ENCODE peak calls at places on chromosomes 3 and 15, in seven cellular contexts. P, X, K, W, L, T and Q are unnamed samples.

GRCh38 chr15:59060348-59060747 is 44.6 kb upstream of the CCNB2 start:
- DNase-seq in P (no peak), X (no peak), K (no peak), W (no peak), L (no peak), T (no peak), Q (no peak)

GRCh38 chr3:33417051-33417673 is 23.0 kb downstream of the UBP1 start:
- DNase-seq in P (no peak), X (no peak), K (no peak), W (no peak), L (no peak), T (no peak), Q (no peak)

GRCh38 chr3:197504239-197505191 is 51.3 kb downstream of the BDH1 start:
- DNase-seq in P (peak; percentile 86), X (no peak), K (no peak), W (no peak), L (no peak), T (no peak), Q (no peak)

GRCh38 chr3:193140381-193140780 is 100.6 kb upstream of the PLAAT1 start:
- DNase-seq in P (no peak), X (no peak), K (no peak), W (no peak), L (no peak), T (no peak), Q (no peak)

GRCh38 chr15:29826908-29827307 is 4.6 kb upstream of the TJP1 start:
- DNase-seq in P (no peak), X (no peak), K (no peak), W (no peak), L (no peak), T (no peak), Q (no peak)

GRCh38 chr3:60289356-60289935 is 961.8 kb downstream of the FHIT start:
- DNase-seq in P (no peak), X (no peak), K (no peak), W (no peak), L (peak; percentile 94), T (no peak), Q (no peak)

GRCh38 chr3:8020459-8020858 is 481.2 kb upstream of the LMCD1 start:
- DNase-seq in P (peak; percentile 3), X (no peak), K (no peak), W (no peak), L (no peak), T (no peak), Q (no peak)

GRCh38 chr15:33608714-33609113 is 297.9 kb downstream of the RYR3 start:
- DNase-seq in P (peak; percentile 15), X (no peak), K (no peak), W (peak; percentile 5), L (peak; percentile 9), T (peak; percentile 22), Q (no peak)

GRCh38 chr3:122974764-122975162 is 52.8 kb downstream of the SEMA5B start:
- DNase-seq in P (no peak), X (no peak), K (no peak), W (peak; percentile 26), L (peak; percentile 37), T (no peak), Q (no peak)

GRCh38 chr15:98658831-98659699 is 10.7 kb downstream of the IGF1R start:
- DNase-seq in P (peak; percentile 75), X (no peak), K (peak; percentile 72), W (peak; percentile 78), L (peak; percentile 61), T (peak; percentile 63), Q (no peak)

GRCh38 chr3:26847675-26848074 is 225.1 kb downstream of the LRRC3B start:
- DNase-seq in P (no peak), X (no peak), K (no peak), W (no peak), L (no peak), T (no peak), Q (no peak)

GRCh38 chr3:174342941-174343431 is 516.1 kb upstream of the NAALADL2 start:
- DNase-seq in P (no peak), X (no peak), K (no peak), W (peak; percentile 53), L (no peak), T (no peak), Q (no peak)

GRCh38 chr3:130901463-130902204 is 7.8 kb downstream of the ATP2C1 start:
- DNase-seq in P (no peak), X (no peak), K (no peak), W (no peak), L (no peak), T (peak; percentile 5), Q (no peak)

GRCh38 chr3:81485444-81485865 is 276.0 kb downstream of the GBE1 start:
- DNase-seq in P (no peak), X (peak; percentile 30), K (peak; percentile 40), W (peak; percentile 82), L (no peak), T (no peak), Q (no peak)

GRCh38 chr15:82040395-82040794 is 5.4 kb downstream of the MEX3B start:
- DNase-seq in P (no peak), X (no peak), K (no peak), W (no peak), L (no peak), T (no peak), Q (no peak)

GRCh38 chr3:126530171-126531050 is 6.5 kb downstream of the CHST13 start:
- DNase-seq in P (no peak), X (no peak), K (peak; percentile 25), W (no peak), L (no peak), T (no peak), Q (no peak)

GRCh38 chr3:57227930-57228733 is 603 bp downstream of the APPL1 start:
- DNase-seq in P (peak; percentile 59), X (peak; percentile 46), K (peak; percentile 57), W (peak; percentile 82), L (peak; percentile 61), T (peak; percentile 26), Q (no peak)

GRCh38 chr3:168828536-168828935 is 732.8 kb upstream of the GOLIM4 start:
- DNase-seq in P (no peak), X (no peak), K (peak; percentile 45), W (no peak), L (no peak), T (no peak), Q (no peak)

GRCh38 chr15:39887832-39888231 is 32.2 kb downstream of the GPR176 start:
- DNase-seq in P (no peak), X (peak; percentile 49), K (peak; percentile 77), W (peak; percentile 76), L (no peak), T (peak; percentile 50), Q (no peak)

GRCh38 chr3:124372784-124373183 is 357.5 kb upstream of the UMPS start:
- DNase-seq in P (peak; percentile 40), X (no peak), K (no peak), W (no peak), L (no peak), T (no peak), Q (no peak)

GRCh38 chr15:64216722-64217428 is 54.1 kb upstream of the PPIB start:
- DNase-seq in P (peak; percentile 37), X (peak; percentile 69), K (no peak), W (no peak), L (no peak), T (no peak), Q (no peak)

GRCh38 chr3:170476291-170476690 is 57.6 kb downstream of the CLDN11 start:
- DNase-seq in P (no peak), X (no peak), K (no peak), W (no peak), L (no peak), T (no peak), Q (no peak)

GRCh38 chr3:46692566-46692983 is 904 bp downstream of the ALS2CL start:
- DNase-seq in P (no peak), X (peak; percentile 38), K (peak; percentile 91), W (no peak), L (no peak), T (peak; percentile 67), Q (no peak)

GRCh38 chr15:78460737-78461136 is 22.7 kb downstream of the IREB2 start:
- DNase-seq in P (no peak), X (no peak), K (no peak), W (no peak), L (no peak), T (no peak), Q (no peak)

GRCh38 chr15:47862402-47862801 is 145.1 kb downstream of the SEMA6D start:
- DNase-seq in P (no peak), X (no peak), K (no peak), W (no peak), L (no peak), T (no peak), Q (no peak)

GRCh38 chr3:42205800-42206514 is 60.0 kb downstream of the CCK start:
- DNase-seq in P (no peak), X (no peak), K (no peak), W (no peak), L (no peak), T (no peak), Q (no peak)

GRCh38 chr15:90232196-90232595 is 1.5 kb downstream of the CIB1 start:
- DNase-seq in P (no peak), X (no peak), K (no peak), W (no peak), L (no peak), T (no peak), Q (no peak)
- H3K4me3 ChIP-seq in P (no peak overlapping the region), X (no peak overlapping the region), K (no peak overlapping the region), W (peak overlapping the region; percentile 89), L (no peak overlapping the region), T (peak overlapping the region; percentile 85), Q (peak overlapping the region; percentile 82)

DNA sequence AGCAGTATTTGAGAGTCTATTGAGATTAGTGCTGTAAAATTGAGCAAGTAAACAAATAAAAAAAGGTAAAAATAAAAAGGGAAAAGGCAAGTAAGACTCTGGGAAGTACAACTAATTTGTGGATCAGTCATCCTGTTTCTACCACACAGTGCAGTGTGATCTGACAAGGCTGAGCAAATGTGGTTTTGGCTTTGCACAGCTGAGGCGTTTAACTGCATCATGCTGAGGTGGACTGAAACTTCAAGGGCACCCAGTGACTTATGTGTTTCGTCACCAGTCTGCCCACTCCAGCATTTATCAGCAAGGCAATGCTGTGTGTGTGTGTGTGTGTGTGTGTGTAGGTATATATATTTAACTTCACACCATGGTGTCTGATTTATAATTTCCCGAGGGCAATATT is 131.4 kb upstream of the SATB1 start:
- DNase-seq in P (no peak), X (no peak), K (peak; percentile 4), W (no peak), L (no peak), T (no peak), Q (no peak)
- H3K4me3 ChIP-seq in P (no peak overlapping the region), X (no peak overlapping the region), K (no peak overlapping the region), W (no peak overlapping the region), L (no peak overlapping the region), T (no peak overlapping the region), Q (no peak overlapping the region)

GRCh38 chr15:77347197-77347596 is 72.7 kb downstream of the PEAK1 start:
- DNase-seq in P (no peak), X (no peak), K (no peak), W (no peak), L (no peak), T (no peak), Q (no peak)
- H3K4me3 ChIP-seq in P (no peak overlapping the region), X (no peak overlapping the region), K (no peak overlapping the region), W (no peak overlapping the region), L (no peak overlapping the region), T (no peak overlapping the region), Q (no peak overlapping the region)

GRCh38 chr15:90249123-90249863 is at the start of gene TTLL13:
- DNase-seq in P (peak; percentile 96), X (peak; percentile 95), K (peak; percentile 100), W (peak; percentile 95), L (peak; percentile 81), T (peak; percentile 92), Q (peak; percentile 50)

GRCh38 chr15:90248760-90249122 is 615 bp upstream of the TTLL13 start:
- DNase-seq in P (no peak), X (no peak), K (no peak), W (no peak), L (no peak), T (no peak), Q (no peak)
- H3K4me3 ChIP-seq in P (no peak overlapping the region), X (peak overlapping the region; percentile 91), K (no peak overlapping the region), W (peak overlapping the region; percentile 76), L (no peak overlapping the region), T (peak overlapping the region; percentile 69), Q (peak overlapping the region; percentile 58)